ENCODE peak calls at places on chromosomes 6 and 20, in five cellular contexts. A, H, P, Z and J are unnamed samples. For H3K4me1, the result is how much of the 10 kb centered on the place peaks cover.

GRCh38 chr6:85865665-85866372 is 223.1 kb upstream of the SYNCRIP start:
- DNase-seq in A (peak), H (no peak), P (no peak), Z (no peak), J (no peak)

GRCh38 chr6:109690373-109690739 is 646 bp downstream of the AK9 start:
- DNase-seq in A (no peak), H (peak), P (peak), Z (peak), J (peak)

GRCh38 chr6:146028250-146028789 is 542 bp upstream of the GRM1 start:
- DNase-seq in A (peak), H (peak), P (peak), Z (peak), J (peak)

GRCh38 chr6:33628401-33628964 is 7.4 kb downstream of the ITPR3 start:
- DNase-seq in A (no peak), H (no peak), P (no peak), Z (no peak), J (no peak)

GRCh38 chr20:62517901-62518610 is 42.3 kb upstream of the GATA5 start:
- DNase-seq in A (no peak), H (no peak), P (no peak), Z (no peak), J (no peak)

GRCh38 chr6:74574794-74575193 is 631.1 kb downstream of the COL12A1 start:
- DNase-seq in A (peak), H (no peak), P (no peak), Z (no peak), J (no peak)

GRCh38 chr6:34986845-34987246 is 97.8 kb downstream of the ANKS1A start:
- DNase-seq in A (peak), H (peak), P (peak), Z (peak), J (peak)

GRCh38 chr20:35461620-35462019 is 6.2 kb downstream of the CEP250 start:
- DNase-seq in A (peak), H (no peak), P (no peak), Z (no peak), J (no peak)

GRCh38 chr6:170265655-170266054 is 25.2 kb downstream of the DLL1 start:
- DNase-seq in A (no peak), H (no peak), P (no peak), Z (no peak), J (no peak)

GRCh38 chr20:41574802-41575389 is 43.3 kb downstream of the CHD6 start:
- DNase-seq in A (no peak), H (no peak), P (no peak), Z (no peak), J (no peak)

GRCh38 chr6:159127701-159128100 is 41.5 kb upstream of the FNDC1 start:
- DNase-seq in A (no peak), H (no peak), P (no peak), Z (no peak), J (no peak)

GRCh38 chr6:149065658-149066556 is 251.6 kb upstream of the TAB2 start:
- DNase-seq in A (no peak), H (no peak), P (no peak), Z (no peak), J (peak)

GRCh38 chr6:5672581-5673011 is 334.1 kb downstream of the NRN1 start:
- DNase-seq in A (peak), H (peak), P (no peak), Z (no peak), J (peak)

GRCh38 chr6:116374586-116374985 is 3.8 kb downstream of the DSE start:
- DNase-seq in A (no peak), H (no peak), P (no peak), Z (no peak), J (no peak)

GRCh38 chr6:160082627-160083026 is 39.0 kb upstream of the SLC22A1 start:
- DNase-seq in A (no peak), H (no peak), P (no peak), Z (no peak), J (no peak)

GRCh38 chr6:43122146-43122545 is 46.0 kb downstream of the PTK7 start:
- DNase-seq in A (no peak), H (no peak), P (no peak), Z (no peak), J (no peak)

GRCh38 chr20:64111841-64112641 is 4.7 kb upstream of the NPBWR2 start:
- DNase-seq in A (no peak), H (no peak), P (no peak), Z (peak), J (no peak)

GRCh38 chr6:70663881-70664466 is 3.7 kb upstream of the SMAP1 start:
- DNase-seq in A (no peak), H (no peak), P (no peak), Z (no peak), J (no peak)

GRCh38 chr20:62876826-62877728 is 15.5 kb upstream of the TCFL5 start:
- DNase-seq in A (no peak), H (peak), P (no peak), Z (no peak), J (no peak)

GRCh38 chr6:26268659-26269402 is 96.2 kb upstream of the BTN3A2 start:
- DNase-seq in A (peak), H (peak), P (peak), Z (peak), J (no peak)

GRCh38 chr6:42627674-42628073 is 63.8 kb downstream of the UBR2 start:
- DNase-seq in A (no peak), H (no peak), P (no peak), Z (no peak), J (no peak)

GRCh38 chr6:6004147-6004995 is 2.4 kb downstream of the NRN1 start:
- DNase-seq in A (no peak), H (peak), P (no peak), Z (peak), J (peak)

GRCh38 chr20:57622579-57623381 is 2.6 kb upstream of the ZBP1 start:
- DNase-seq in A (no peak), H (peak), P (peak), Z (peak), J (peak)

GRCh38 chr6:36717231-36717825 is 19.7 kb downstream of the RAB44 start:
- DNase-seq in A (no peak), H (no peak), P (no peak), Z (no peak), J (no peak)

GRCh38 chr6:35477028-35477427 is 8.8 kb downstream of the RPL10A start:
- DNase-seq in A (no peak), H (no peak), P (no peak), Z (no peak), J (no peak)

GRCh38 chr6:125188037-125188436 is 34.5 kb downstream of the TPD52L1 start:
- DNase-seq in A (peak), H (no peak), P (no peak), Z (no peak), J (no peak)

GRCh38 chr20:3755269-3755668 is 12.3 kb downstream of the ADISSP start:
- DNase-seq in A (no peak), H (no peak), P (no peak), Z (no peak), J (no peak)

GRCh38 chr6:79872986-79873385 is 74.4 kb downstream of the ELOVL4 start:
- DNase-seq in A (peak), H (no peak), P (no peak), Z (no peak), J (peak)

GRCh38 chr6:146526192-146526591 is 17.4 kb upstream of the RAB32 start:
- DNase-seq in A (peak), H (no peak), P (no peak), Z (no peak), J (no peak)

GRCh38 chr6:43231735-43232450 is 2.6 kb upstream of the DNPH1 start:
- DNase-seq in A (no peak), H (no peak), P (no peak), Z (no peak), J (no peak)

GRCh38 chr20:52105045-52105572 is 86.5 kb downstream of the ZFP64 start:
- DNase-seq in A (peak), H (peak), P (peak), Z (peak), J (peak)

GRCh38 chr6:43488667-43489276 is 11.4 kb downstream of the TJAP1 start:
- DNase-seq in A (no peak), H (no peak), P (no peak), Z (no peak), J (no peak)

GRCh38 chr20:29497261-29497671 is 1760.2 kb upstream of the DEFB115 start:
- DNase-seq in A (no peak), H (no peak), P (no peak), Z (no peak), J (peak)

GRCh38 chr6:155349956-155350355 is 35.7 kb upstream of the TFB1M start:
- DNase-seq in A (no peak), H (no peak), P (no peak), Z (no peak), J (no peak)

GRCh38 chr6:100378576-100378975 is 86.1 kb downstream of the SIM1 start:
- DNase-seq in A (no peak), H (no peak), P (no peak), Z (no peak), J (no peak)

GRCh38 chr6:3195695-3196497 is 31.6 kb downstream of the TUBB2B start:
- DNase-seq in A (no peak), H (peak), P (no peak), Z (peak), J (peak)

GRCh38 chr20:56211051-56211450 is 37.5 kb upstream of the MC3R start:
- DNase-seq in A (no peak), H (no peak), P (no peak), Z (no peak), J (no peak)

GRCh38 chr6:106385530-106385929 is 25.0 kb downstream of the CRYBG1 start:
- DNase-seq in A (no peak), H (no peak), P (no peak), Z (no peak), J (no peak)
- H3K4me1 ChIP-seq in A (under half), H (under half), P (under half), Z (under half), J (under half)

GRCh38 chr6:14382381-14383236 is 265.0 kb downstream of the CD83 start:
- DNase-seq in A (no peak), H (no peak), P (no peak), Z (no peak), J (no peak)
- H2BK12ac ChIP-seq in A (no peak), H (no peak), P (no peak), Z (peak), J (no peak)

GRCh38 chr6:11789754-11790153 is 11.2 kb upstream of the ADTRP start:
- DNase-seq in A (no peak), H (no peak), P (no peak), Z (no peak), J (no peak)
- H3K4me1 ChIP-seq in A (under half), H (under half), P (under half), Z (under half), J (under half)

DNA sequence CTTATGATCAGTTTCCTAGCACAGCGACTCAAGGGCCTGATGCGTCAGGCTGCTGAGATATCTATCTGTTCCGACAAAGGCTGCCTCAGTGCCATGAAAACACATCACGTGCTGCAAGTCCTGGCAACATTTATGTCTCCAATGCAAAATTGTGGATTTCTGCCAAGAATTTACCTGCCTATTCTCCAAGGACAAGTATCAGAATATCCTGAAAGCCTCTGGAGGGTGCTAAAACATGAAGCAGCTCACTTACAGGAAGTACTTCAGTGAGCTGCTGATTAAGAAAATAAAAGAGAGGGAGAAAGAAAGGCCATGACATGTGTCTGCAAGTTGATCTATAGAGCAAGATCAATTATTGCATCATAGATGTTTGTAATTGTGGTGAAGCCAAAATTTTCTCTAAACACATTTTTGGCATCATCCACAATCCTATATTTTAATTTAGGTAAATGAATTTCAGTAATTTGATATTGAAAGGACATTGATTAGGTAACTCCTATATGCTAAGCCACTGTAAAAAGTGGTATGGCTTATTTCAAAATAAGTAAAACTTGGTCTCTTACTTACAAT is 25.8 kb upstream of the TPBG start:
- DNase-seq in A (no peak), H (no peak), P (no peak), Z (no peak), J (no peak)
- H2BK12ac ChIP-seq in A (no peak), H (no peak), P (no peak), Z (no peak), J (no peak)

GRCh38 chr20:47337413-47337812 is 19.1 kb downstream of the ZMYND8 start:
- DNase-seq in A (no peak), H (no peak), P (no peak), Z (no peak), J (no peak)

GRCh38 chr20:47338131-47338628 is 18.3 kb downstream of the ZMYND8 start:
- DNase-seq in A (no peak), H (no peak), P (no peak), Z (no peak), J (no peak)

GRCh38 chr20:47335251-47336012 is 21.1 kb downstream of the ZMYND8 start:
- DNase-seq in A (no peak), H (no peak), P (no peak), Z (no peak), J (no peak)

GRCh38 chr20:47334022-47334551 is 22.4 kb downstream of the ZMYND8 start:
- DNase-seq in A (peak), H (no peak), P (no peak), Z (no peak), J (peak)

DNA sequence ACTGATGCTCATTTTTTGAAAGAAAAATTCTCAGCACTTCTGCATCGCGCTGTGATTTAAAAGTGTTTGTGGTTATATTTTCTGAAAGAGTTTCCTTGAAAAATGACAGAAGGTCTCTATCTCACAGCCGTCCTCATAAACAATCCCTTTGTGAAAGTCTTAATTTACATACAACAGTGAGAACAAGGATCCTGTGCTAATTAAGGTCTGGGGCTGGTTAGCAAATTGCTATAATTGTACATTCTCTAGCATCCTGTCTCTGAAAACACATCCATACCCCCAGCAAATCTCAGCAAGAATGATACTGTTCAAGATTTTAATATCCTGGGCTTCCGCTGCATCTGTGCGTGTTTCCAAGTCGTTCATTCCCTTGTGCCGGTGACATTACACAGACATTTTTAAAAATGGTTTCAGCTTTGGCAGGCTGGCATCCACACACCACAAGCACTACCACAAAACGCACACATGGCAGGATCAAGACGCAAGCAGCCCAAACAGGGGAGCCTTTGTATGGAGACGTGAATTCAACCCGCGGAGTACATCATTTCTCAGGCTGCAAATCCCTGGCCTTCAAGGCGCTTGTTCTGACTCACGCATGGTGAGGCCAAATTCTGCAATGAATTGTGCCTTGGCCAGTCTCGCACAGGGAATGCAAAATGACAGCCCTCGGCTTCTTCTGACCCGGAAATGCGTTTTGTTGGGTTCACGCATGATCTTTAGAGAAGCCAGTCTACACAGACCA is 20.3 kb downstream of the ZMYND8 start:
- DNase-seq in A (peak), H (no peak), P (no peak), Z (no peak), J (no peak)
- H3K4me1 ChIP-seq in A (under half), H (under half), P (under half), Z (under half), J (under half)

DNA sequence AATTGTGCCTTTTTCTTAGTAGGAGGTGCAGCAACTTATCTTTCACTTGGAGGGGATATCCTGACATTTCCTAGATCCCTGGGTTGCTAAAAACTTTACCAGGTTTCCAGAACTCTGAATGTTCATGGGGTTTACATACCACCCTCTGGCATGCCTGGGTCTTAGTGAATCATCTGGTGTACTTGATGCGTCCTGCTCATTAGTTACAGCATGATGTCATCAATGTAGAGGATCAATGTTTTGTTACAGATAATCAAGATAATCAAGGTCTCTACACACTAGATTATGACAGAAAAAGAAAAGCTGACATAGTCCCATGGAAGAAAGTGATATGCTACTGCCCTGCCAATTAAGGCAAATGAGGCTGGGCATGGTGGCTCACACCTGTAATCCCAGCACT is 27.0 kb downstream of the FITM2 start:
- DNase-seq in A (no peak), H (no peak), P (no peak), Z (no peak), J (no peak)
- H2BK12ac ChIP-seq in A (no peak), H (no peak), P (no peak), Z (no peak), J (no peak)

GRCh38 chr6:66772785-66773184 is 1065.8 kb upstream of the EYS start:
- DNase-seq in A (peak), H (no peak), P (no peak), Z (no peak), J (no peak)
- H3K4me1 ChIP-seq in A (under half), H (under half), P (under half), Z (under half), J (under half)